ENCODE peak calls at places on chromosomes 4 and X, in four cellular contexts. W is stimulated activated naive CD8-positive, alpha-beta T cell treated with anti-CD3 and anti-CD28 coated beads, Interleukin-15, Interleukin-2, amounts not matched to agents 100 U/mL and 50 U/mL, for 24 hours; F is skeletal muscle cell; Q is mesendoderm. O is an unnamed sample.
A peak's percentile ranks its signal among the peaks of the same experiment; 100 is the strongest.

GRCh38 chr4:2932951-2933565 is 30.1 kb downstream of the NOP14 start:
- DNase-seq in W (peak; percentile 38), F (no peak), Q (no peak), O (no peak)

GRCh38 chr4:81392164-81392563 is 79.5 kb downstream of the RASGEF1B start:
- DNase-seq in W (no peak), F (no peak), Q (no peak), O (no peak)

GRCh38 chr4:4851081-4851480 is 8.4 kb upstream of the MSX1 start:
- DNase-seq in W (no peak), F (no peak), Q (no peak), O (no peak)

GRCh38 chrX:43643201-43643600 is 12.9 kb upstream of the MAOA start:
- DNase-seq in W (no peak), F (no peak), Q (no peak), O (no peak)

GRCh38 chrX:23334536-23334870 is at the start of gene PTCHD1:
- DNase-seq in W (peak; percentile 1), F (no peak), Q (no peak), O (no peak)

GRCh38 chrX:77160301-77160700 is 286.9 kb upstream of the FGF16 start:
- DNase-seq in W (peak; percentile 6), F (no peak), Q (peak; percentile 24), O (peak; percentile 14)

GRCh38 chrX:19743386-19743785 is 144.0 kb downstream of the SH3KBP1 start:
- DNase-seq in W (no peak), F (no peak), Q (no peak), O (no peak)

GRCh38 chrX:73562458-73562857 is 539 bp upstream of the CHIC1 start:
- DNase-seq in W (no peak), F (no peak), Q (peak; percentile 1), O (no peak)

GRCh38 chr4:173345648-173346047 is 11.5 kb upstream of the HMGB2 start:
- DNase-seq in W (no peak), F (no peak), Q (no peak), O (no peak)

GRCh38 chrX:131727778-131728177 is 183.9 kb downstream of the OR13H1 start:
- DNase-seq in W (no peak), F (no peak), Q (no peak), O (no peak)

O was measured in activated CD4-positive, alpha-beta T cell treated with anti-CD3 and anti-CD28 coated beads, Interleukin-2, amount 50 U/mL, for 48 hours.